ENCODE peak calls at places on chromosomes 7 and 10, in six cellular contexts. J, E, H, Y, I and Z are unnamed samples.

GRCh38 chr7:99504281-99504602 is 220 bp upstream of the ZKSCAN5 start:
- DNase-seq in E (no peak), Y (no peak), J (no peak), H (no peak), I (peak; percentile 96), Z (no peak)

GRCh38 chr10:120465138-120465537 is 8.1 kb downstream of the PLPP4 start:
- DNase-seq in I (no peak), E (no peak), Y (no peak), J (no peak), H (no peak), Z (no peak)

GRCh38 chr7:134293029-134293740 is 23.5 kb downstream of the SLC35B4 start:
- DNase-seq in Y (no peak), H (no peak), J (no peak), E (peak; percentile 17), I (no peak), Z (no peak)

GRCh38 chr10:21810582-21811244 is 192.8 kb downstream of the DNAJC1 start:
- DNase-seq in J (no peak), I (no peak), H (no peak), Y (no peak), E (no peak), Z (no peak)

GRCh38 chr7:36032362-36032818 is 120.7 kb upstream of the EEPD1 start:
- DNase-seq in E (no peak), H (no peak), J (no peak), Y (no peak), I (no peak), Z (no peak)

GRCh38 chr10:90707657-90708056 is 150.2 kb downstream of the HTR7 start:
- DNase-seq in J (no peak), Y (no peak), E (no peak), I (no peak), H (no peak), Z (no peak)

GRCh38 chr10:26890956-26891355 is 30.2 kb upstream of the ABI1 start:
- DNase-seq in E (peak; percentile 10), J (no peak), Y (peak; percentile 55), I (no peak), H (peak; percentile 61), Z (peak; percentile 61)

GRCh38 chr10:110533149-110533548 is 34.3 kb upstream of the SMC3 start:
- DNase-seq in I (no peak), Y (no peak), E (no peak), J (no peak), H (no peak), Z (no peak)

GRCh38 chr10:125629758-125630376 is 53.1 kb downstream of the TEX36 start:
- DNase-seq in I (peak; percentile 3), H (no peak), Y (no peak), E (no peak), J (no peak), Z (peak; percentile 35)

GRCh38 chr7:18610331-18610948 is 114.9 kb downstream of the HDAC9 start:
- DNase-seq in I (peak; percentile 5), E (peak; percentile 41), J (no peak), H (peak; percentile 11), Y (no peak), Z (peak; percentile 21)

GRCh38 chr7:28840515-28841125 is 117.5 kb downstream of the TRIL start:
- DNase-seq in E (no peak), H (no peak), Y (no peak), J (no peak), I (peak; percentile 86), Z (no peak)

GRCh38 chr10:101050206-101051069 is 11.4 kb upstream of the KAZALD1 start:
- DNase-seq in H (peak; percentile 82), J (peak; percentile 90), I (peak; percentile 61), Y (no peak), E (no peak), Z (no peak)